ENCODE peak calls at places on chromosomes 5 and 9, in nine cellular contexts. M is HCT116; W is effector memory CD4-positive, alpha-beta T cell; R is SJSA1; E is tibial nerve; L is stomach; U is GM23248; T is kidney; Z is ovary. Q is an unnamed sample.
A peak's percentile ranks its signal among the peaks of the same experiment; 100 is the strongest.

GRCh38 chr5:34039398-34040157 is 3.4 kb downstream of the C1QTNF3 start:
- DNase-seq in M (no peak), W (no peak), R (no peak), E (no peak), L (no peak), U (no peak), T (no peak), Z (no peak), Q (no peak)

GRCh38 chr5:102152906-102153787 is 142.9 kb downstream of the SLCO4C1 start:
- DNase-seq in M (peak; percentile 35), W (no peak), R (peak; percentile 23), E (no peak), L (no peak), U (peak; percentile 42), T (no peak), Z (no peak), Q (no peak)

GRCh38 chr9:122468735-122469134 is 9.0 kb downstream of the OR1J1 start:
- DNase-seq in M (no peak), W (no peak), R (no peak), E (no peak), L (no peak), U (peak; percentile 96), T (no peak), Z (no peak), Q (no peak)

GRCh38 chr5:5432020-5432707 is 9.7 kb downstream of the ICE1 start:
- DNase-seq in M (no peak), W (no peak), R (no peak), E (no peak), L (no peak), U (peak; percentile 79), T (no peak), Z (no peak), Q (no peak)

GRCh38 chr5:4208537-4208936 is 612.9 kb downstream of the IRX1 start:
- DNase-seq in M (no peak), W (no peak), R (no peak), E (no peak), L (no peak), U (no peak), T (no peak), Z (no peak), Q (no peak)

GRCh38 chr5:102811962-102812361 is 56.9 kb downstream of the PAM start:
- DNase-seq in M (peak; percentile 52), W (no peak), R (no peak), E (no peak), L (no peak), U (peak; percentile 50), T (no peak), Z (no peak), Q (no peak)

GRCh38 chr5:16561660-16562059 is 55.1 kb downstream of the RETREG1 start:
- DNase-seq in M (no peak), W (no peak), R (no peak), E (no peak), L (no peak), U (no peak), T (no peak), Z (no peak), Q (no peak)

GRCh38 chr9:24416136-24416535 is 129.6 kb downstream of the IZUMO3 start:
- DNase-seq in M (no peak), W (no peak), R (no peak), E (no peak), L (no peak), U (no peak), T (no peak), Z (no peak), Q (no peak)

DNA sequence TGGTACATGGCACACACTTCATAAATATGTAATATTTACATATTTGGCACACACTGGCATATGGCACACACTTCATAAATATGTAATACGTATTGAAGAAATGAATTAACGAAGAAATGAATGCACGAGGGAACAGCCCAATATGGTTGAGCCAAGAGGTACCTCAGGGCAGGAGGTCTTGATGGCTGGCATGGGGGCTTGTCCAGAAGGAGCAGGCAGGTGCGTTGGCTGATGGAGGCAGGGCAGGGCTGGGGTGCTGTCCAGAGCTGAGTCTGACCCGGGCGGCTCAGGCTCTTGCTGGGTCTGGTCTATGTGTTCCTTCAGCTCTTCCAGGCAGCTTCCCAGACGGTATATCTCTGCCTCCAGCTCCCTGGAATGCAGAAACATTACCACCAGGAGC is 26.2 kb downstream of the AKNA start:
- DNase-seq in M (no peak), W (no peak), R (no peak), E (no peak), L (no peak), U (no peak), T (peak; percentile 62), Z (no peak), Q (no peak)
- H3K27ac ChIP-seq in M (no peak overlapping the region), W (peak overlapping the region; percentile 51), R (no peak overlapping the region), E (peak overlapping the region; percentile 47), L (no peak overlapping the region), U (no peak overlapping the region), T (no peak overlapping the region), Z (no peak overlapping the region), Q (no peak overlapping the region)

GRCh38 chr5:141604318-141604717 is 14.5 kb downstream of the DIAPH1 start:
- DNase-seq in M (peak; percentile 70), W (no peak), R (peak; percentile 64), E (peak; percentile 52), L (peak; percentile 34), U (peak; percentile 98), T (no peak), Z (no peak), Q (peak; percentile 81)

GRCh38 chr5:141608557-141608956 is 10.2 kb downstream of the DIAPH1 start:
- DNase-seq in M (no peak), W (no peak), R (no peak), E (no peak), L (no peak), U (no peak), T (no peak), Z (no peak), Q (no peak)

GRCh38 chr5:141608046-141608445 is 10.8 kb downstream of the DIAPH1 start:
- DNase-seq in M (no peak), W (no peak), R (no peak), E (no peak), L (no peak), U (no peak), T (no peak), Z (no peak), Q (no peak)

GRCh38 chr5:141603912-141604311 is 14.9 kb downstream of the DIAPH1 start:
- DNase-seq in M (no peak), W (no peak), R (no peak), E (no peak), L (no peak), U (no peak), T (no peak), Z (no peak), Q (no peak)

GRCh38 chr5:141605523-141606277 is 13.1 kb downstream of the DIAPH1 start:
- DNase-seq in M (no peak), W (peak; percentile 68), R (no peak), E (no peak), L (peak; percentile 46), U (no peak), T (no peak), Z (no peak), Q (no peak)
- H3K4me3 ChIP-seq in M (no peak overlapping the region), W (peak overlapping the region; percentile 22), R (no peak overlapping the region), E (no peak overlapping the region), L (no peak overlapping the region), U (no peak overlapping the region), T (no peak overlapping the region), Z (no peak overlapping the region), Q (peak overlapping the region; percentile 26)

DNA sequence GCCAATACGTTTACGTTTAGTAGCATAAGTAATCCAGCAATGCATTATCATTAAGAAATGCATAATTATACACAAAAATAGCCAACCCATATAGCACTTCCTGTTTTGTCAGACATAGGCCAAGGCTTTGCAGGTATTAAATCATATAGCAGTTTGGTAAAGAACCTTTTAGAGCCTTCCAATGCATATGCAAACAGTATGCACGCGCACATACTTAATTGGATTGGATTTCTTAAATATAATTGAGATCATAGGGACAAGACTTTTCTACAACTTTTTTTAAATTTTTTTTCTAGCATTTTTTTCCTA is 718 bp upstream of the SPTLC1 start:
- DNase-seq in M (no peak), W (no peak), R (no peak), E (no peak), L (no peak), U (peak; percentile 18), T (no peak), Z (no peak), Q (no peak)
- H3K27ac ChIP-seq in M (peak overlapping the region; percentile 23), W (peak overlapping the region; percentile 89), R (peak overlapping the region; percentile 77), E (peak overlapping the region; percentile 94), L (peak overlapping the region; percentile 93), U (peak overlapping the region; percentile 69), T (peak overlapping the region; percentile 86), Z (peak overlapping the region; percentile 45), Q (peak overlapping the region; percentile 87)

GRCh38 chr9:127803507-127804352 is 1.0 kb downstream of the FPGS start:
- DNase-seq in M (no peak), W (no peak), R (peak; percentile 43), E (no peak), L (peak; percentile 53), U (peak; percentile 81), T (peak; percentile 83), Z (no peak), Q (no peak)

GRCh38 chr9:127806871-127807270 is 4.2 kb downstream of the FPGS start:
- DNase-seq in M (no peak), W (no peak), R (no peak), E (no peak), L (no peak), U (no peak), T (no peak), Z (no peak), Q (no peak)

GRCh38 chr9:127802576-127803443 is at the start of gene FPGS:
- DNase-seq in M (peak; percentile 68), W (peak; percentile 74), R (peak; percentile 92), E (peak; percentile 77), L (peak; percentile 89), U (peak; percentile 92), T (peak; percentile 97), Z (peak; percentile 89), Q (peak; percentile 93)

GRCh38 chr9:127805620-127806019 is 2.9 kb downstream of the FPGS start:
- DNase-seq in M (peak; percentile 47), W (no peak), R (no peak), E (no peak), L (no peak), U (peak; percentile 54), T (no peak), Z (peak; percentile 56), Q (no peak)

GRCh38 chr9:127801955-127802575 is 617 bp upstream of the FPGS start:
- DNase-seq in M (no peak), W (no peak), R (no peak), E (no peak), L (no peak), U (peak; percentile 39), T (no peak), Z (no peak), Q (no peak)
- H3K4me3 ChIP-seq in M (peak overlapping the region; percentile 43), W (peak overlapping the region; percentile 44), R (peak overlapping the region; percentile 91), E (peak overlapping the region; percentile 76), L (peak overlapping the region; percentile 60), U (peak overlapping the region; percentile 91), T (peak overlapping the region; percentile 68), Z (peak overlapping the region; percentile 73), Q (peak overlapping the region; percentile 93)

GRCh38 chr9:93260290-93261066 is 76.5 kb downstream of the WNK2 start:
- DNase-seq in M (no peak), W (no peak), R (no peak), E (no peak), L (peak; percentile 17), U (no peak), T (no peak), Z (no peak), Q (no peak)
- H3K27ac ChIP-seq in M (no peak overlapping the region), W (no peak overlapping the region), R (no peak overlapping the region), E (no peak overlapping the region), L (no peak overlapping the region), U (no peak overlapping the region), T (no peak overlapping the region), Z (no peak overlapping the region), Q (no peak overlapping the region)